ENCODE peak calls at places on chromosomes 5 and 9, in six cellular contexts. L is H1, J is IMR-90, B is trophoblast cell, Z is H9, X is neuronal stem cell. Q is an unnamed sample.

GRCh38 chr5:178387856-178388190 is 155.2 kb upstream of the PHYKPL start:
- DNase-seq in L (no peak), J (no peak), B (no peak), Z (peak; percentile 14), X (no peak), Q (no peak)

GRCh38 chr9:109417054-109417453 is 81.1 kb downstream of the PTPN3 start:
- DNase-seq in L (no peak), J (peak; percentile 10), B (no peak), Z (no peak), X (no peak), Q (no peak)

GRCh38 chr5:37837101-37838032 is 2.5 kb downstream of the GDNF start:
- DNase-seq in L (peak; percentile 90), J (peak; percentile 77), B (peak; percentile 77), Z (peak; percentile 76), X (peak; percentile 65), Q (peak; percentile 81)

GRCh38 chr5:149141224-149141956 is at the start of gene ABLIM3:
- DNase-seq in L (peak; percentile 95), J (peak; percentile 55), B (peak; percentile 49), Z (peak; percentile 86), X (peak; percentile 57), Q (peak; percentile 70)

GRCh38 chr9:92655366-92655765 is 14.6 kb downstream of the IPPK start:
- DNase-seq in L (no peak), J (no peak), B (no peak), Z (no peak), X (no peak), Q (no peak)

GRCh38 chr5:37850128-37850865 is 10.5 kb upstream of the GDNF start:
- DNase-seq in L (no peak), J (peak; percentile 44), B (no peak), Z (no peak), X (no peak), Q (no peak)

GRCh38 chr5:132017316-132017715 is 5.9 kb upstream of the ACSL6 start:
- DNase-seq in L (no peak), J (no peak), B (no peak), Z (no peak), X (no peak), Q (no peak)

GRCh38 chr9:71306134-71306533 is 184.7 kb upstream of the TRPM3 start:
- DNase-seq in L (no peak), J (no peak), B (no peak), Z (no peak), X (no peak), Q (no peak)

GRCh38 chr5:6475626-6476312 is 27.1 kb downstream of the UBE2QL1 start:
- DNase-seq in L (peak; percentile 84), J (no peak), B (no peak), Z (peak; percentile 95), X (no peak), Q (no peak)

GRCh38 chr9:128115187-128116103 is 12.1 kb downstream of the PTGES2 start:
- DNase-seq in L (no peak), J (no peak), B (no peak), Z (no peak), X (no peak), Q (no peak)

GRCh38 chr5:15807861-15808260 is 307.9 kb downstream of the FBXL7 start:
- DNase-seq in L (no peak), J (peak; percentile 28), B (no peak), Z (no peak), X (no peak), Q (no peak)
- H2BK5ac ChIP-seq in L (no peak overlapping the region), J (no peak overlapping the region), B (no peak overlapping the region), Z (no peak overlapping the region), X (no peak overlapping the region), Q (no peak overlapping the region)

GRCh38 chr9:91182831-91183230 is 178.9 kb downstream of the AUH start:
- DNase-seq in L (no peak), J (no peak), B (no peak), Z (no peak), X (no peak), Q (no peak)
- H4K91ac ChIP-seq in L (no peak overlapping the region), J (peak overlapping the region; percentile 1), B (no peak overlapping the region), Z (no peak overlapping the region), X (no peak overlapping the region), Q (no peak overlapping the region)

DNA sequence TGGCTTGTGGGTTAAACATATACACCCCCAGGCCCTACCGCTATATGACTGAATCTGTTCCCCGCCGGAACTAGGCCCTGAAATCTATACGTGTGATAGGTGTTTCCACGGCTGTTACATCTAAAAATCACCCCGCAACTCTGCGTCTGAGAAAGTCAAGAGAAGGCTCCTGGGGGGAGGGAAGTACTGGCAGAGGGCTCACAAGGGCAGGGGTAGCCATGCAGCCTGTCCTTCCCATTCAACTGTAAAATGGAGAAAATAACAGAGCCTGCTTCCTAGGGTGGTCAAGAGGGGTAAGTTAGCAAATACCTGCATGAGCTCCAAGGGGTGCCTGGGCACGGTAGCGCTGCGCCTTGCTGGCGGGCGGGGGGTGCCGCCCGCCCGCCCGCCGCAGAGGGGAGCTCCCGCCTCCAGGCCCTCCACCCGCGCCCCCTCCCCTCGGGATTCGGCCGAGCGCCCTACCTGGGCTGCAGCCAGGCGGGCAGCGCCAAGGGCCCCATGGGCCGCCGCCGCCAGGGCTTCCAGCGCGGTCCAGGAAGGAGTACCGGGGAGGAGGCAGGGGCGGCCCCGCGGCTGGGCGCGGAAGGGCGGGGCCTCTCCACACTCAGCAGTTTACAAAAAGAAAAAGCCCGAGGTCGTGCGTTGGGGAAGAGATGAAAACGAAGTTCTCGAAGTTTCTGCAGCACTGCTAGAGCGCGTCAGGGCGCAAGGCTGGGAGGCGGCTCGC is at the start of gene HACD4:
- DNase-seq in L (peak; percentile 78), J (peak; percentile 12), B (peak; percentile 41), Z (peak; percentile 73), X (peak; percentile 23), Q (peak; percentile 17)
- H2BK5ac ChIP-seq in L (peak within 1 kb of the TSS; percentile 4), J (no peak within 1 kb of the TSS), B (no peak within 1 kb of the TSS), Z (no peak within 1 kb of the TSS), X (no peak within 1 kb of the TSS), Q (peak within 1 kb of the TSS; percentile 67)

GRCh38 chr5:173532689-173533250 is 83.7 kb downstream of the BOD1 start:
- DNase-seq in L (no peak), J (no peak), B (no peak), Z (no peak), X (no peak), Q (no peak)
- H4K91ac ChIP-seq in L (no peak overlapping the region), J (no peak overlapping the region), B (no peak overlapping the region), Z (no peak overlapping the region), X (no peak overlapping the region), Q (no peak overlapping the region)

GRCh38 chr5:74085782-74086181 is 459.8 kb downstream of the ARHGEF28 start:
- DNase-seq in L (no peak), J (no peak), B (no peak), Z (no peak), X (no peak), Q (no peak)

GRCh38 chr5:74081126-74081525 is 455.1 kb downstream of the ARHGEF28 start:
- DNase-seq in L (no peak), J (no peak), B (no peak), Z (no peak), X (no peak), Q (no peak)

GRCh38 chr5:74085186-74085585 is 459.2 kb downstream of the ARHGEF28 start:
- DNase-seq in L (no peak), J (no peak), B (no peak), Z (no peak), X (no peak), Q (no peak)

GRCh38 chr5:74082504-74082903 is 456.5 kb downstream of the ARHGEF28 start:
- DNase-seq in L (no peak), J (no peak), B (no peak), Z (no peak), X (no peak), Q (no peak)

DNA sequence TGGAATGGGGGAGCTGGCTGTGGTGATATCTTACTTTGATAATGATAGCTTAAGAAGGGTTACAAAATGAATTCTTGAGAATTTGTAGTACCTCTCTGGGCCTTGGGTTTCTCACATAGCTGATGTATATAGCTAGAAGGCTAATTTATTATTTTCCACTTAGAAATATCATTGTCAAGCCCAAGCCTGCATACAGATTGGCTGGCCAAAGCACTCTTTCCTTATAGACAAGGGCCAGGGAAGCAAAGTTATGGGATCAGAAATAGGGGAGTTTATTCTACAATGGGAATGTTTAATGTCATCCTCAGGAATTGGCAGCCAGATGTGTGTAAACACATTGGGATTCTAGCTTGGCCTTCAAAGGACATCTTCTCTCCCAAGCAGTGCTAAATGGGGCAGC is 457.1 kb downstream of the ARHGEF28 start:
- DNase-seq in L (no peak), J (no peak), B (no peak), Z (no peak), X (no peak), Q (no peak)
- H2BK5ac ChIP-seq in L (no peak overlapping the region), J (no peak overlapping the region), B (peak overlapping the region; percentile 44), Z (no peak overlapping the region), X (no peak overlapping the region), Q (no peak overlapping the region)

DNA sequence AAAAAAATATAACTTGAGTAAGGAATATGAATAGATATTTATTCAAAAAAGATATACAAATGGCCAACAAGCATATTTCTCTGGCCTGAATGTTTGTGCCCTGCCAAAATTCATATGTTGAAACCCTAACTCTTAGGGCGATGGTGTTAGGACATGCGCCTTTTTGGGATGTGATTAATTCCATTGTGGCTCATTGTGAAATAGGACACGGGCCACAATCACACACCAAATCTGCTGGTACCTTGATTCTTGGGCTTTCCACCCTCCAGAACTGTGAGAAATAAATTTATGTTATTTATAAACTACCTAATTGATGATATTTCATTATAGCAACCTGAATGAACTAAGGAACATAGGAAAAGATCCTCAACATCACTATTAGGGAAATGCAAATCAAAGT is 5.7 kb upstream of the IFNA21 start:
- DNase-seq in L (no peak), J (no peak), B (peak; percentile 60), Z (no peak), X (no peak), Q (no peak)
- H4K91ac ChIP-seq in L (no peak overlapping the region), J (no peak overlapping the region), B (no peak overlapping the region), Z (no peak overlapping the region), X (no peak overlapping the region), Q (no peak overlapping the region)

DNA sequence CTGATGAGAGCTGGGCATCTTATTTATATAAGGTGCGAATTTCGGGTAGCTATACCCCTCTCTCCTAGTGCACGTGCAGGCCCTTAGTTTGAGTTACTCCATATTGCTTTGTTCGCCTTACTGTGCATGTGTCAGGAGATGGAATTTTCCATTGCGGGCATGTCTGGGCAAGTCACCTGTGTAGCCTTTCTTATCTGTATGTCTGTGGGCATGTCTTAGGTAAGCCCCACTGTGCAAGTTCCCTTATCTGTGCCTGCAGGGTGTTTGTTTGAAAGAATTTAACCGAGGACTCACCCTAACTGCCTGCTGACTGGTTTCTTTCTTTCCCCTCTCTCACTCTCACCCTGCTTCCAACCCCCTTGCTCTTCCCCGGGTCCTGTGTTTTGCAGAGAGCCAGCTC is 140.7 kb upstream of the RANBP3L start:
- DNase-seq in L (no peak), J (no peak), B (peak; percentile 93), Z (no peak), X (no peak), Q (no peak)
- H2BK5ac ChIP-seq in L (peak overlapping the region; percentile 79), J (no peak overlapping the region), B (peak overlapping the region; percentile 99), Z (no peak overlapping the region), X (no peak overlapping the region), Q (no peak overlapping the region)

GRCh38 chr9:137410891-137411249 is 12.1 kb downstream of the EXD3 start:
- DNase-seq in L (no peak), J (no peak), B (no peak), Z (peak; percentile 21), X (no peak), Q (no peak)

GRCh38 chr9:137408651-137409405 is 14.1 kb downstream of the EXD3 start:
- DNase-seq in L (no peak), J (no peak), B (peak; percentile 77), Z (peak; percentile 27), X (no peak), Q (no peak)

GRCh38 chr9:137411260-137411659 is 11.7 kb downstream of the EXD3 start:
- DNase-seq in L (no peak), J (no peak), B (no peak), Z (peak; percentile 25), X (no peak), Q (no peak)

GRCh38 chr9:137407590-137408300 is 15.2 kb downstream of the EXD3 start:
- DNase-seq in L (no peak), J (no peak), B (no peak), Z (peak; percentile 35), X (no peak), Q (no peak)

GRCh38 chr9:137409515-137409914 is 13.4 kb downstream of the EXD3 start:
- DNase-seq in L (no peak), J (no peak), B (no peak), Z (peak; percentile 17), X (no peak), Q (no peak)
- H4K91ac ChIP-seq in L (no peak overlapping the region), J (no peak overlapping the region), B (no peak overlapping the region), Z (no peak overlapping the region), X (no peak overlapping the region), Q (no peak overlapping the region)